ENCODE peak calls at places on chromosomes 7 and 10, in eight cellular contexts. A is cardiac muscle cell, M is GM23338, L is uterus, S is vagina, U is sigmoid colon, T is right atrium auricular region, G is neural progenitor cell. V is an unnamed sample.

GRCh38 chr10:2851544-2851943 is 215.8 kb upstream of the PFKP start:
- DNase-seq in A (no peak), M (no peak), L (no peak), S (no peak), U (no peak), T (no peak), G (no peak), V (no peak)

GRCh38 chr10:89184638-89185037 is 22.5 kb downstream of the CH25H start:
- DNase-seq in A (no peak), M (no peak), L (no peak), S (no peak), U (no peak), T (no peak), G (no peak), V (no peak)

GRCh38 chr10:16809074-16809718 is 8.0 kb downstream of the RSU1 start:
- DNase-seq in A (peak), M (peak), L (peak), S (no peak), U (no peak), T (no peak), G (peak), V (peak)

GRCh38 chr10:31770307-31770902 is 158.2 kb downstream of the ARHGAP12 start:
- DNase-seq in A (peak), M (peak), L (no peak), S (no peak), U (no peak), T (no peak), G (peak), V (no peak)

GRCh38 chr10:79137826-79138225 is 69.1 kb downstream of the ZMIZ1 start:
- DNase-seq in A (peak), M (no peak), L (no peak), S (no peak), U (peak), T (no peak), G (no peak), V (no peak)

GRCh38 chr7:65946895-65947294 is 35.1 kb downstream of the GUSB start:
- DNase-seq in A (peak), M (no peak), L (peak), S (no peak), U (no peak), T (no peak), G (no peak), V (no peak)

GRCh38 chr7:37524056-37524455 is 75.4 kb upstream of the ELMO1 start:
- DNase-seq in A (no peak), M (no peak), L (no peak), S (no peak), U (no peak), T (no peak), G (no peak), V (no peak)

GRCh38 chr7:28093617-28094232 is 86.9 kb downstream of the JAZF1 start:
- DNase-seq in A (peak), M (peak), L (peak), S (no peak), U (peak), T (peak), G (peak), V (peak)

GRCh38 chr7:155874411-155874810 is 62.1 kb upstream of the SHH start:
- DNase-seq in A (no peak), M (no peak), L (no peak), S (peak), U (peak), T (no peak), G (no peak), V (no peak)

GRCh38 chr10:104028146-104028545 is 57.5 kb downstream of the COL17A1 start:
- DNase-seq in A (peak), M (peak), L (no peak), S (no peak), U (no peak), T (no peak), G (peak), V (peak)

GRCh38 chr10:119644215-119644826 is 6.9 kb upstream of the BAG3 start:
- DNase-seq in A (no peak), M (peak), L (no peak), S (no peak), U (no peak), T (no peak), G (peak), V (no peak)

GRCh38 chr10:12432402-12433189 is 83.2 kb downstream of the CAMK1D start:
- DNase-seq in A (no peak), M (no peak), L (no peak), S (no peak), U (no peak), T (no peak), G (no peak), V (no peak)

GRCh38 chr7:70752794-70753241 is 379.1 kb upstream of the GALNT17 start:
- DNase-seq in A (peak), M (no peak), L (no peak), S (no peak), U (no peak), T (no peak), G (no peak), V (no peak)

GRCh38 chr7:140287988-140288387 is 110.3 kb downstream of the SLC37A3 start:
- DNase-seq in A (no peak), M (no peak), L (no peak), S (no peak), U (no peak), T (no peak), G (no peak), V (no peak)

GRCh38 chr10:107614939-107615665 is 450.6 kb upstream of the SORCS1 start:
- DNase-seq in A (no peak), M (no peak), L (no peak), S (no peak), U (no peak), T (no peak), G (no peak), V (no peak)

GRCh38 chr7:142478479-142479220 is 220.8 kb upstream of the PRSS58 start:
- DNase-seq in A (peak), M (peak), L (no peak), S (no peak), U (no peak), T (no peak), G (peak), V (peak)

GRCh38 chr7:726854-727103 is 280 bp downstream of the DNAAF5 start:
- DNase-seq in A (no peak), M (no peak), L (no peak), S (no peak), U (no peak), T (no peak), G (no peak), V (no peak)

GRCh38 chr10:109977382-109977806 is 30.4 kb upstream of the ADD3 start:
- DNase-seq in A (no peak), M (no peak), L (no peak), S (no peak), U (no peak), T (no peak), G (no peak), V (no peak)

GRCh38 chr7:129163875-129164544 is 19.5 kb downstream of the TSPAN33 start:
- DNase-seq in A (peak), M (peak), L (no peak), S (no peak), U (no peak), T (no peak), G (peak), V (no peak)

GRCh38 chr7:98474558-98474957 is 73.7 kb upstream of the BAIAP2L1 start:
- DNase-seq in A (no peak), M (no peak), L (no peak), S (no peak), U (no peak), T (no peak), G (no peak), V (no peak)

GRCh38 chr10:62052276-62052675 is 150.8 kb downstream of the ARID5B start:
- DNase-seq in A (no peak), M (no peak), L (no peak), S (no peak), U (no peak), T (no peak), G (no peak), V (no peak)

GRCh38 chr10:62048919-62049636 is 147.6 kb downstream of the ARID5B start:
- DNase-seq in A (peak), M (peak), L (peak), S (no peak), U (peak), T (peak), G (peak), V (peak)

GRCh38 chr10:62050627-62050924 is 149.1 kb downstream of the ARID5B start:
- DNase-seq in A (no peak), M (no peak), L (no peak), S (no peak), U (no peak), T (no peak), G (no peak), V (no peak)

GRCh38 chr10:62049815-62050626 is 148.5 kb downstream of the ARID5B start:
- DNase-seq in A (peak), M (no peak), L (no peak), S (no peak), U (no peak), T (no peak), G (no peak), V (no peak)

GRCh38 chr10:62050941-62051433 is 149.5 kb downstream of the ARID5B start:
- DNase-seq in A (peak), M (peak), L (peak), S (no peak), U (no peak), T (peak), G (no peak), V (peak)
- H3K27ac ChIP-seq in A (no peak), M (no peak), L (peak), S (peak), U (peak), T (peak), G (no peak), V (peak)

GRCh38 chr10:22278441-22278782 is 37.8 kb upstream of the COMMD3 start:
- DNase-seq in A (no peak), M (peak), L (no peak), S (no peak), U (no peak), T (no peak), G (no peak), V (no peak)
- H3K4me3 ChIP-seq in A (no peak), M (no peak), L (no peak), S (no peak), U (no peak), T (no peak), G (no peak), V (no peak)

GRCh38 chr7:17434191-17434590 is 135.7 kb downstream of the AHR start:
- DNase-seq in A (no peak), M (no peak), L (no peak), S (no peak), U (no peak), T (no peak), G (no peak), V (no peak)

GRCh38 chr7:17427924-17428323 is 129.5 kb downstream of the AHR start:
- DNase-seq in A (no peak), M (no peak), L (no peak), S (no peak), U (no peak), T (no peak), G (no peak), V (no peak)

GRCh38 chr7:17432793-17433192 is 134.3 kb downstream of the AHR start:
- DNase-seq in A (no peak), M (no peak), L (no peak), S (no peak), U (no peak), T (no peak), G (no peak), V (no peak)

GRCh38 chr7:17434841-17435692 is 136.6 kb downstream of the AHR start:
- DNase-seq in A (no peak), M (no peak), L (no peak), S (no peak), U (no peak), T (no peak), G (no peak), V (no peak)

DNA sequence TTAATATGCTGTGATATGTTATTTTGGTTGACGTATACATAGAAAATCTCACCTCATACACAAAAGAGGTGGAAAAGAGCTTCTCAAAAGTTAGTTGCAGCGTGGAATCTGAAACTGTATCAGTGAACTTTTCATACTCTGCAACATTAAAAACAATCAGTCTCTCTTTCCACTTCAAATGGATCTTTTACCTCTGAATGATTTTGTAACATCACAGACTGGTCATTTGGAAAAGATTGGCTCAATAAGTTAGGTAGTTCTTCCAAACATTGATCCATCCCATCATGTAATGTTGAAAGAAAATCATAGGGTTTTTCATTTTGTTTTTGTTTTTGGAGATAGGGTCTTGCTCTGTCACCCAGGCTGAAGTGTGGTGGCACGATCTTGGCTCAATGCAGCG is 131.1 kb downstream of the AHR start:
- DNase-seq in A (no peak), M (no peak), L (no peak), S (no peak), U (no peak), T (no peak), G (no peak), V (no peak)
- TF ChIP-seq CTCF in A (no peak), M (no peak), L (no peak), S (no peak), U (no peak), T (no peak), G (no peak), V (no peak)

GRCh38 chr10:67878133-67878532 is 6.3 kb upstream of the SIRT1 start:
- DNase-seq in A (no peak), M (no peak), L (no peak), S (no peak), U (no peak), T (no peak), G (no peak), V (no peak)
- H3K27ac ChIP-seq in A (no peak), M (no peak), L (no peak), S (no peak), U (no peak), T (no peak), G (no peak), V (no peak)

GRCh38 chr10:4181690-4182089 is 396.7 kb upstream of the KLF6 start:
- DNase-seq in A (no peak), M (no peak), L (no peak), S (no peak), U (no peak), T (no peak), G (no peak), V (no peak)

GRCh38 chr10:4181075-4181474 is 396.1 kb upstream of the KLF6 start:
- DNase-seq in A (no peak), M (no peak), L (no peak), S (no peak), U (no peak), T (no peak), G (no peak), V (no peak)

GRCh38 chr10:4176500-4177281 is 391.7 kb upstream of the KLF6 start:
- DNase-seq in A (no peak), M (no peak), L (no peak), S (no peak), U (no peak), T (no peak), G (no peak), V (no peak)

GRCh38 chr10:4174197-4174596 is 389.2 kb upstream of the KLF6 start:
- DNase-seq in A (no peak), M (peak), L (no peak), S (no peak), U (no peak), T (no peak), G (peak), V (no peak)

DNA sequence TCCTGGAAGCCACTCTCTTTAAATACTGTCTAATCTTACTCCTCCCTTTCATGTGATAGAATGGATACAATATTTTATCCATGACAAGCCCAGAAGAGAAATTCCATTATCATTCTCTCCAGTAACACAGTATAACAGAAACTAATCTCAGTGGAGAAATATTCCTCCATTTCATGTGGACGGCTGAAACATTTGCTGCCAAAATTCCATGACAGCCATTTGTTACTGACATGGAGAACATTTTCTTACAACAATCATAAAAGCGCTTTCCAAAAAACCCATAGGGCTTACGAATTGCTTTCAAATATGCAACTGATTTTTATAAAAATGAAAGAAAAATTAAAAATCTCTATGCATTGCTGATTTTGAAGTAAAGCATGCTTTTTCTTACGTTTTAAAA is 392.8 kb upstream of the KLF6 start:
- DNase-seq in A (no peak), M (no peak), L (no peak), S (no peak), U (no peak), T (no peak), G (no peak), V (no peak)
- H3K4me3 ChIP-seq in A (no peak), M (no peak), L (no peak), S (no peak), U (no peak), T (no peak), G (no peak), V (no peak)

GRCh38 chr7:29243777-29244655 is 49.4 kb downstream of the CHN2 start:
- DNase-seq in A (no peak), M (peak), L (no peak), S (no peak), U (no peak), T (no peak), G (no peak), V (no peak)
- TF ChIP-seq CTCF in A (no peak), M (peak), L (no peak), S (no peak), U (no peak), T (no peak), G (peak), V (no peak)

DNA sequence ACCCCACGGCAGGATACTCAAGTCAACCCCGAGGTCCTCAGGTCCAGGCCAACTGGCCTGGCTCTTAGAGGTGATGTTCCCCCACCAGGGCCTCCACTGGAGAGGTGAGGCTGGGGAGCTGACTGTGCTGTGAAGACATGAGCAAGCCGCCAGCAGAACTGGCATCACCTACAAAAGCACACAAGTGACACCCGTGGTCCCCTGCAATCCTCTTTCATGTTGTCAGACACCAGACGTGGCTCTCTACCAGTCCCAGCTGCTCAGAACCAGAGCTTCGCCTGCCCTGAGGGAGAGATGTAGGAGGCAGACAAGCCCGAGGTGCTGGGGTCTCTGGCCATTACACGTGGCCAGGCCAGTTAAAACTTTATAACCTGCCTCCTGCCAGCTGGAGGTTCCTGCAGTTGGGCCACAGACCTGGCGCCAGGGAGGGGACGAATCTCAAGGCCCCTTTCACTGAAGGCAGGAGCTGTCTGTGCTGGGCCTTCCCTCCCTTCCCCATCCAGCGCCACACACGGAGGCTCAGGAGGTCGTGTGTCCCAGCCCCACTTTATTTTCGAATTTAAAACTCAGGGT is 2.2 kb downstream of the COMTD1 start:
- DNase-seq in A (no peak), M (no peak), L (no peak), S (no peak), U (peak), T (no peak), G (peak), V (no peak)
- H3K27ac ChIP-seq in A (peak), M (peak), L (peak), S (peak), U (peak), T (peak), G (no peak), V (peak)

V was measured in dorsolateral prefrontal cortex.